ENCODE peak calls at places on chromosomes 1 and 21, in six cellular contexts. R is fibroblast of lung, L is M059J, W is T-cell, Y is NCI-H1092, N is AML-193. J is an unnamed sample.

GRCh38 chr1:111364690-111365089 is 62.8 kb downstream of the OVGP1 start:
- DNase-seq in Y (no peak), L (no peak), W (no peak), N (no peak), R (peak), J (no peak)

GRCh38 chr21:46301759-46302158 is 15.6 kb downstream of the YBEY start:
- DNase-seq in R (no peak), W (no peak), L (no peak), Y (no peak), N (no peak), J (no peak)

GRCh38 chr1:240149488-240150094 is 57.9 kb downstream of the FMN2 start:
- DNase-seq in W (no peak), N (peak), Y (peak), L (peak), R (peak), J (peak)

GRCh38 chr1:201779351-201779880 is 49.5 kb upstream of the IPO9 start:
- DNase-seq in Y (no peak), L (no peak), N (no peak), W (no peak), R (no peak), J (no peak)

GRCh38 chr1:115411388-115412063 is 73.5 kb upstream of the NGF start:
- DNase-seq in R (peak), L (peak), N (no peak), W (no peak), Y (no peak), J (peak)

GRCh38 chr1:25651824-25652741 is 35.5 kb downstream of the MAN1C1 start:
- DNase-seq in Y (no peak), N (no peak), L (no peak), W (no peak), R (no peak), J (no peak)

GRCh38 chr1:183870351-183871077 is 65.6 kb downstream of the RGL1 start:
- DNase-seq in Y (no peak), L (peak), N (no peak), R (peak), W (no peak), J (no peak)

GRCh38 chr1:11650331-11650991 is 3.8 kb downstream of the FBXO2 start:
- DNase-seq in Y (peak), N (peak), W (peak), R (peak), L (peak), J (peak)

GRCh38 chr1:193654951-193655705 is 468.7 kb upstream of the B3GALT2 start:
- DNase-seq in Y (no peak), R (peak), N (no peak), L (peak), W (no peak), J (peak)